ENCODE peak calls at places on chromosome 19, in five cellular contexts. D is cardiac muscle cell, Z is SJSA1, H is midbrain, S is hepatic stellate cell. Q is an unnamed sample.

GRCh38 chr19:19022380-19022961 is 10.8 kb downstream of the SUGP2 start:
- DNase-seq in D (no peak), H (no peak), S (no peak), Z (no peak), Q (no peak)

GRCh38 chr19:40737102-40737644 is 13.1 kb downstream of the ACTMAP start:
- DNase-seq in Z (no peak), D (no peak), S (no peak), H (no peak), Q (no peak)

GRCh38 chr19:37987356-37988332 is 80.6 kb downstream of the SIPA1L3 start:
- DNase-seq in H (no peak), S (no peak), D (no peak), Z (no peak), Q (no peak)

GRCh38 chr19:3458595-3459284 is 21.6 kb downstream of the SMIM24 start:
- DNase-seq in D (peak), H (no peak), Z (no peak), S (peak), Q (no peak)

GRCh38 chr19:18809149-18809978 is 18.3 kb upstream of the COMP start:
- DNase-seq in S (peak), Z (no peak), H (peak), D (peak), Q (peak)

GRCh38 chr19:37855098-37855497 is 51.3 kb downstream of the WDR87 start:
- DNase-seq in H (peak), Z (no peak), S (peak), D (peak), Q (no peak)

GRCh38 chr19:53908106-53908932 is 759 bp upstream of the CACNG7 start:
- DNase-seq in H (peak), D (peak), S (peak), Z (no peak), Q (peak)

GRCh38 chr19:40601061-40601973 is at the start of gene LTBP4:
- DNase-seq in Z (no peak), D (peak), H (peak), S (peak), Q (no peak)